ENCODE peak calls at places on chromosome 20, in six cellular contexts. C, K, X, R, O and Z are unnamed samples.

GRCh38 chr20:1702288-1702687 is 44.7 kb upstream of the SIRPG start:
- DNase-seq in C (no peak), K (no peak), X (no peak), R (peak), O (no peak), Z (no peak)

GRCh38 chr20:40687384-40688128 is 1.5 kb downstream of the MAFB start:
- DNase-seq in C (no peak), K (no peak), X (no peak), R (no peak), O (peak), Z (no peak)

GRCh38 chr20:4966826-4967751 is 34.2 kb downstream of the SLC23A2 start:
- DNase-seq in C (no peak), K (no peak), X (no peak), R (no peak), O (no peak), Z (no peak)

GRCh38 chr20:49854190-49854875 is 41.7 kb downstream of the SLC9A8 start:
- DNase-seq in C (no peak), K (no peak), X (no peak), R (no peak), O (no peak), Z (no peak)

GRCh38 chr20:43140719-43141118 is 49.0 kb downstream of the PTPRT start:
- DNase-seq in C (no peak), K (no peak), X (no peak), R (no peak), O (no peak), Z (no peak)

GRCh38 chr20:45359069-45359405 is 3.9 kb upstream of the SYS1 start:
- DNase-seq in C (no peak), K (no peak), X (no peak), R (no peak), O (peak), Z (no peak)

GRCh38 chr20:45337367-45338120 is 10.7 kb downstream of the SDC4 start:
- DNase-seq in C (no peak), K (no peak), X (peak), R (no peak), O (peak), Z (no peak)

GRCh38 chr20:50694379-50695143 is 3.2 kb upstream of the RIPOR3 start:
- DNase-seq in C (no peak), K (no peak), X (no peak), R (no peak), O (no peak), Z (no peak)

GRCh38 chr20:4605166-4605565 is 116.5 kb upstream of the PRND start:
- DNase-seq in C (no peak), K (no peak), X (no peak), R (no peak), O (no peak), Z (no peak)

GRCh38 chr20:17818187-17818586 is 118.4 kb downstream of the BANF2 start:
- DNase-seq in C (no peak), K (no peak), X (no peak), R (no peak), O (no peak), Z (no peak)

GRCh38 chr20:57987659-57988058 is 240.8 kb downstream of the ANKRD60 start:
- DNase-seq in C (no peak), K (no peak), X (peak), R (no peak), O (no peak), Z (no peak)

GRCh38 chr20:17733781-17734304 is 34.1 kb downstream of the BANF2 start:
- DNase-seq in C (no peak), K (no peak), X (peak), R (no peak), O (no peak), Z (no peak)

GRCh38 chr20:57688295-57688694 is 21.5 kb downstream of the PMEPA1 start:
- DNase-seq in C (no peak), K (no peak), X (no peak), R (no peak), O (no peak), Z (no peak)

GRCh38 chr20:53141651-53142050 is 169.5 kb downstream of the TSHZ2 start:
- DNase-seq in C (no peak), K (no peak), X (no peak), R (no peak), O (no peak), Z (no peak)

GRCh38 chr20:34215711-34216381 is 25.4 kb upstream of the ASIP start:
- DNase-seq in C (peak), K (peak), X (peak), R (no peak), O (peak), Z (no peak)

GRCh38 chr20:46621492-46621891 is 29.8 kb downstream of the SLC13A3 start:
- DNase-seq in C (no peak), K (no peak), X (no peak), R (no peak), O (peak), Z (no peak)

GRCh38 chr20:33282991-33283555 is at the start of gene BPIFB1:
- DNase-seq in C (no peak), K (no peak), X (no peak), R (no peak), O (no peak), Z (no peak)

GRCh38 chr20:46709459-46710148 is at the start of gene SLC2A10:
- DNase-seq in C (no peak), K (no peak), X (peak), R (no peak), O (peak), Z (no peak)

GRCh38 chr20:40991181-40991889 is 37.3 kb upstream of the TOP1 start:
- DNase-seq in C (no peak), K (no peak), X (peak), R (peak), O (no peak), Z (peak)

GRCh38 chr20:7155794-7156193 is 388.3 kb downstream of the BMP2 start:
- DNase-seq in C (no peak), K (no peak), X (no peak), R (no peak), O (no peak), Z (no peak)

GRCh38 chr20:44402391-44403193 is 47.1 kb downstream of the HNF4A start:
- DNase-seq in C (no peak), K (no peak), X (peak), R (no peak), O (no peak), Z (no peak)

GRCh38 chr20:62537649-62538292 is 62.0 kb upstream of the GATA5 start:
- DNase-seq in C (no peak), K (no peak), X (no peak), R (no peak), O (no peak), Z (no peak)